ENCODE peak calls at places on chromosomes 6 and 20, in six cellular contexts. L, I, Z, A, H and O are unnamed samples.

GRCh38 chr6:132054525-132054924 is 103.4 kb upstream of the CCN2 start:
- DNase-seq in L (no peak), I (no peak), Z (peak), A (no peak), H (no peak), O (no peak)

GRCh38 chr6:30814137-30815084 is 69.9 kb upstream of the DDR1 start:
- DNase-seq in L (peak), I (no peak), Z (peak), A (no peak), H (peak), O (no peak)

GRCh38 chr6:3383525-3383924 is 73.3 kb downstream of the SLC22A23 start:
- DNase-seq in L (no peak), I (no peak), Z (peak), A (no peak), H (peak), O (no peak)

GRCh38 chr20:50517817-50518154 is 7.6 kb downstream of the PTPN1 start:
- DNase-seq in L (no peak), I (no peak), Z (no peak), A (peak), H (no peak), O (no peak)

GRCh38 chr6:16200231-16200941 is 38.0 kb upstream of the GMPR start:
- DNase-seq in L (no peak), I (no peak), Z (no peak), A (no peak), H (no peak), O (no peak)

GRCh38 chr6:17583811-17584210 is 16.3 kb upstream of the FAM8A1 start:
- DNase-seq in L (no peak), I (peak), Z (no peak), A (no peak), H (peak), O (no peak)

GRCh38 chr6:165487347-165487746 is 175.7 kb downstream of the PDE10A start:
- DNase-seq in L (no peak), I (no peak), Z (no peak), A (no peak), H (no peak), O (no peak)

GRCh38 chr20:44861547-44862006 is 23.9 kb upstream of the YWHAB start:
- DNase-seq in L (no peak), I (peak), Z (no peak), A (no peak), H (peak), O (peak)

GRCh38 chr6:83369692-83370091 is 61.2 kb downstream of the ME1 start:
- DNase-seq in L (no peak), I (no peak), Z (no peak), A (no peak), H (no peak), O (no peak)

GRCh38 chr6:163751032-163751525 is 336.6 kb downstream of the QKI start:
- DNase-seq in L (no peak), I (no peak), Z (no peak), A (peak), H (no peak), O (peak)

GRCh38 chr6:167550936-167551633 is 226.2 kb downstream of the TTLL2 start:
- DNase-seq in L (no peak), I (peak), Z (no peak), A (no peak), H (peak), O (peak)

GRCh38 chr6:105909084-105909483 is 177.1 kb upstream of the PRDM1 start:
- DNase-seq in L (no peak), I (no peak), Z (no peak), A (no peak), H (peak), O (peak)

GRCh38 chr20:59577809-59578601 is 26.3 kb upstream of the PHACTR3 start:
- DNase-seq in L (no peak), I (peak), Z (no peak), A (no peak), H (no peak), O (no peak)

GRCh38 chr6:80382796-80383195 is 276.3 kb downstream of the BCKDHB start:
- DNase-seq in L (no peak), I (no peak), Z (no peak), A (no peak), H (no peak), O (no peak)

GRCh38 chr6:107061125-107062020 is 33.4 kb downstream of the MTRES1 start:
- DNase-seq in L (no peak), I (no peak), Z (no peak), A (no peak), H (no peak), O (no peak)

GRCh38 chr20:17675519-17676377 is 6.3 kb downstream of the RRBP1 start:
- DNase-seq in L (no peak), I (no peak), Z (no peak), A (no peak), H (no peak), O (no peak)

GRCh38 chr6:143346004-143346403 is 104.5 kb downstream of the ADAT2 start:
- DNase-seq in L (no peak), I (no peak), Z (no peak), A (no peak), H (no peak), O (no peak)

GRCh38 chr6:42627044-42627443 is 63.2 kb downstream of the UBR2 start:
- DNase-seq in L (no peak), I (no peak), Z (no peak), A (no peak), H (no peak), O (no peak)

GRCh38 chr6:83155794-83156193 is 37.3 kb downstream of the PGM3 start:
- DNase-seq in L (no peak), I (no peak), Z (no peak), A (no peak), H (no peak), O (no peak)

GRCh38 chr6:108690326-108691000 is 129.7 kb downstream of the FOXO3 start:
- DNase-seq in L (no peak), I (no peak), Z (no peak), A (no peak), H (no peak), O (peak)

GRCh38 chr20:63973160-63973479 is 3.4 kb upstream of the ZNF512B start:
- DNase-seq in L (no peak), I (no peak), Z (no peak), A (peak), H (no peak), O (no peak)

GRCh38 chr6:37794825-37795224 is 24.7 kb upstream of the ZFAND3 start:
- DNase-seq in L (no peak), I (no peak), Z (no peak), A (no peak), H (no peak), O (no peak)

GRCh38 chr6:7680393-7681075 is 45.4 kb upstream of the BMP6 start:
- DNase-seq in L (no peak), I (no peak), Z (no peak), A (no peak), H (no peak), O (no peak)

GRCh38 chr6:37134622-37135191 is 35.2 kb upstream of the PIM1 start:
- DNase-seq in L (peak), I (peak), Z (peak), A (peak), H (peak), O (peak)

DNA sequence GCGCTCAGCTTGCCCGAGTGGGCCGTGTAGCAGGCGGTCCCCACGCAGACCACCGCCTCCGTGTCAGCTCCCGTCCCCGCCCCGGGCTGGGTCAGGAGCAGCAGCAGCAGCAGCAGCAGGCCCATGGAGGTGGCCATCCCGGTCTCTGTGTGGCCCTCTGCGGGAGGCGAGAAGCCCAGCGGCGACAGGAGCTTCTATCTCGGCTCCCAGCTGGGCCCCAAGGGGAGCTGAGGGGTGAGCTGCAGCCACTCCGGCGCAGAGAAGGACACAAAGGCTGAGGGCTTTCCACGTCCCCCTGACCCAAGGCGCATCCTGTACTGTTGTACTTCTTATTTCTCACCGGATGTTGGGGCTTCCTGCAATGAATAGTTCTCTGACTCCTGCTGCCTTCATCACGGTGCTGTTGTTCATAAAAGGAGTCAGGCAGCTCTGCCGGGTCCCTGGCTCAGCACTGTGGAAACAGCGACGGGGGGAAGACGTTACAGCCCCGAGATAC is at the start of gene CD93:
- DNase-seq in L (no peak), I (no peak), Z (no peak), A (no peak), H (peak), O (no peak)
- TF ChIP-seq POLR2A in L (no peak), I (peak), Z (no peak), A (no peak), H (no peak), O (no peak)

DNA sequence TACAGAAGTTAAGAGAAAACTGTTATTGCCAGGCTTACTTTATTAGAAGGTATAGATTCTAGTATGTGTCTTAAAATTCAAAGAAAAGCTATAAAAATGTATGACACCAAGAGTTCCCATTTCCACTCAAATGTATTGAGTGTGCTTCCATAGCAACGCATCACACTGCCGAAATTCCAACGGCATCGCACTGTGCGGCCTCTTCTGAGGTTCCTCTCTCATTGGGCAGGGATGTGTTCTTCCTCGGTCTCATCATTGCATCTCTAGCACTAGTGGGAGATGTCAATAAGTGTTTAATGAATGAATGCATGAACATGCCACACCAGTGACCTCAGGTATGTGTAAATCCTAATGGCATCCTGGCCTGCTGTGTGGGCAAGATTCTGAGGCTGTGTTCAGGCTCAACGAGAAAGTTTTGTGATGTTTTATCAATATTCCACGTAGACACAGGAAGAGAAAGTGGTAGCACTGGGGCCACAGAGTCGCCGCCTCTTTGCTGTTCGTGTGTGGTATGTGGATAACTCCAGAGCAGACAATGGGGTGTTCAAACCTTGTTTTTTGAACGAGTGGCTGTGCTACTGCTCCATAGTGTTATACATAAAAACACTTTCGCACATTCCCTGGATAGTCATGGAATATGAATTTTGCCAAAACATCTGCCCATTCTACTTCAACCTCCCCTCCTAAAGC is 171.6 kb downstream of the ADGB start:
- DNase-seq in L (no peak), I (no peak), Z (no peak), A (no peak), H (no peak), O (no peak)
- H3K4me3 ChIP-seq in L (no peak), I (no peak), Z (no peak), A (peak), H (no peak), O (no peak)

DNA sequence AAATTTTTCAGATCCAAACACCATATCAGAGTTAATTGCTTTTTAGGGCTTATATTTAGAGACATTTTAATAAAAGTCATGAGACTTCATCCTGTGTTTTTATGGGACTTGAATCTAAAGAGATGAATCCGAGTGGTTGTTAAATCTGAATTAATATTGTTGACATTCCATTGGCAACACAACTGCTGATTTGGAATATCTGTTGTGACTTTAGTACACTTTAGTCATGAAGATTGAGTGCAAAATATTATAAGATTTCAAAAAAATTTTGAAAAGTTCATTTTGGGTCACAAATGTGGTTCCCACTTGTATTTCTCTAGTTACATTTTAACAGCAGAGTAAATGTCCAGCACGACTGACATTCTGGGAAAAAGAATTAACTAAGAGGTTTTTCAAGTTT is 442.7 kb upstream of the HSF2 start:
- DNase-seq in L (no peak), I (no peak), Z (no peak), A (no peak), H (no peak), O (no peak)
- TF ChIP-seq POLR2A in L (no peak), I (no peak), Z (no peak), A (no peak), H (no peak), O (no peak)

GRCh38 chr6:154656660-154657059 is 76.6 kb upstream of the SCAF8 start:
- DNase-seq in L (no peak), I (no peak), Z (no peak), A (no peak), H (no peak), O (no peak)
- H3K4me3 ChIP-seq in L (no peak), I (no peak), Z (no peak), A (no peak), H (no peak), O (no peak)

GRCh38 chr20:45971425-45971674 is 653 bp downstream of the ZNF335 start:
- DNase-seq in L (no peak), I (no peak), Z (no peak), A (no peak), H (no peak), O (no peak)

GRCh38 chr20:45974896-45975565 is 3.0 kb upstream of the ZNF335 start:
- DNase-seq in L (no peak), I (peak), Z (no peak), A (no peak), H (no peak), O (no peak)

GRCh38 chr20:45971675-45972499 is at the start of gene ZNF335:
- DNase-seq in L (peak), I (peak), Z (peak), A (peak), H (peak), O (peak)

GRCh38 chr20:45970646-45971424 is 1.2 kb downstream of the ZNF335 start:
- DNase-seq in L (no peak), I (no peak), Z (no peak), A (no peak), H (peak), O (no peak)

DNA sequence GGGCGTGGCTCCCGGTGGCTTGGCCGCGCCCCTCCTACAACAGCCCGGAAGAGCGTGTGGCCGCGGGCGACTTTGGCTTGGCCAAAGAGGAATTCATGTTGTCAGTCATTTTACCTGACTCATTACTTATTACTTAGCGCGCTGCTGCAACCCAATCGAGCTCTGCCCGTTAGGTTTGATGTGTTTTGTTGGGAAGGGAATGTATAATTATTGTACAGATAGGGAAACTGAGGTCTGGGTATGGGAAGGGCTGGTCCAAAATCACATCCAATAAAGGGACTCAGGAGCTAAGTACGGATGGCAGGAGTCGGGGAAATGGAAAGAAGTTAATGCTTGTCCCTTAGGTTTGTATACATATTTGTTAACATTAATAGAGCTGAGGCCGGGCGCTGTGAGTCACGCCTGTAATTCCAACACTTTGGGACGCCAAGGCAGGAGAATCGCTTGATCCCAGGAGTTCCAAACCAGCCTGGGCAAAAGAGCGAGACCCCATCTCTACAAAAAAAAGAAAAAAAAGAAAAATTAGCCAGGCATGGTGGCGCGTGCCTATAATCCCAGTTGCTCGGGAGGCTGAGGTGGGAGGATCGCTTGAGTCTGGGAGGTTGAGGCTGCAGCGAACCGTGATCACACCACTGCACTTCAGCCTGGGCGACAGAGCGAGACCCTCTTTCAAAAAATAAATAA is 639 bp upstream of the ZNF335 start:
- DNase-seq in L (no peak), I (peak), Z (no peak), A (no peak), H (no peak), O (peak)
- TF ChIP-seq POLR2A in L (peak), I (no peak), Z (no peak), A (no peak), H (no peak), O (no peak)

GRCh38 chr20:47784256-47784598 is 1.1 kb downstream of the SULF2 start:
- DNase-seq in L (no peak), I (no peak), Z (no peak), A (no peak), H (no peak), O (no peak)
- H3K4me3 ChIP-seq in L (peak), I (peak), Z (peak), A (peak), H (no peak), O (no peak)

DNA sequence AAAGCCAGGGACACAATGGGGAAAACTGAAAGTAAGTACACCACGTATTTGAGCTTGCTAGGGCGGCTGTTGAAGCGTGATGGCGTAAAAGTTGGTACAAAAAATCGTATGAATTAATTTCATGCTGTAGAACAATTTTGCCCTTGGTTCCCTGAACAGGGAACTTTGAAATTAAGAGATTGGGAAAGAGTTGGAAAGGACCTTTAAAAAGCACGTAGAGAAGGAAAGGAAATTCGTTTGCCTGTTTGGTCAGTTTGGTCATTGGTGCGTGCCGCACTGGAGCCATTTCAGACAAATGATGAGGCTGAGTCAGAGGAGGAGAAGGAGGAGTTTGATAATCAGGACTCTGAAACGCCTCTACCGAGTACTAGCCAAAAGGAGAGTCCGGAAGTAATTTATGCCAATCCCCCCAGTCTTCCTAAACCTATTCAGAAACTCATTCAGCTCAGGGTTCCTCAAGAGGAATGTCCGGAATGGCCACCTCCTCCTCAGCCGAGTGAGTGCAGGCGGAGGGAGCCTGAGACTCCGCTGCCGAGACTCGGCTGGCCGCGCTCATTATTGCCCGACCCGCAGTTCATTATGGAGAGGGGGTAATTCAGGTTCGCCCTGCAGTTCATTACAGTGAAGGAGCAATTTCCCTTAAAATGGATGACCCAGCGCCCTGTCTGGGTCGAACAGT is 59.2 kb upstream of the PRSS16 start:
- DNase-seq in L (peak), I (peak), Z (peak), A (peak), H (peak), O (peak)
- TF ChIP-seq POLR2A in L (no peak), I (no peak), Z (no peak), A (no peak), H (no peak), O (no peak)

DNA sequence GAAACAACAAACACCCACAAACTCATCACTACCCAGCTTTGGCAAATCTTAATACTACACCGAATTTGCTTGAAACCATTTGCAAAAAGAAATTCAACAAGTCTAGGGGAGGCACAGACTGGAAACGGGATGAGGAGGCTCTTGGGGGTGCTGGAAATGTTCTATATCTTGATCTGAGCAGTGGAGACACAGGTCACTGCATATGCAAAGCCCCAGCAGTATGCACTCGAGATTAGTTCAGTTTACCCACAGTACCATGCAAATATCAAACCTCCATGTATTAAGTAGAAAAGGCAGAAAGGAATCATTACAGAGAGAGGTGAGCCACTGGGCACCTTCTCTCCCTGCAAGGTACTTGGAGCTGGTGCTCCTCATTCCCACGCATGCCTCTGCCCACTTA is 75.9 kb downstream of the PREX1 start:
- DNase-seq in L (no peak), I (no peak), Z (no peak), A (no peak), H (no peak), O (no peak)
- H3K4me3 ChIP-seq in L (no peak), I (no peak), Z (no peak), A (no peak), H (no peak), O (no peak)